ENCODE peak calls at places on chromosomes 7 and 10, in four cellular contexts. G is esophagus muscularis mucosa, P is tibial nerve, W is transverse colon. Y is an unnamed sample. For H3K27me3, the result is how much of the 10 kb centered on the place peaks cover.

GRCh38 chr10:3813267-3813666 is 28.3 kb upstream of the KLF6 start:
- DNase-seq in G (peak), P (no peak), W (no peak), Y (no peak)

GRCh38 chr7:138449580-138449979 is 10.5 kb upstream of the TRIM24 start:
- DNase-seq in G (peak), P (no peak), W (no peak), Y (no peak)

GRCh38 chr7:56493196-56493595 is 377.0 kb upstream of the NUPR2 start:
- DNase-seq in G (peak), P (no peak), W (no peak), Y (no peak)

GRCh38 chr10:78623577-78624215 is 445.1 kb upstream of the ZMIZ1 start:
- DNase-seq in G (no peak), P (no peak), W (peak), Y (no peak)

GRCh38 chr7:66047426-66047825 is 28.2 kb upstream of the ASL start:
- DNase-seq in G (no peak), P (no peak), W (no peak), Y (no peak)

GRCh38 chr10:84291389-84291788 is 37.0 kb upstream of the CCSER2 start:
- DNase-seq in G (no peak), P (no peak), W (no peak), Y (no peak)

GRCh38 chr10:109977382-109977806 is 30.4 kb upstream of the ADD3 start:
- DNase-seq in G (no peak), P (no peak), W (peak), Y (no peak)

GRCh38 chr7:92244803-92245486 is 769 bp downstream of the KRIT1 start:
- DNase-seq in G (no peak), P (no peak), W (no peak), Y (no peak)

GRCh38 chr10:92760609-92761008 is 70.9 kb downstream of the HHEX start:
- DNase-seq in G (no peak), P (no peak), W (no peak), Y (no peak)

GRCh38 chr7:13104128-13104527 is 416.7 kb downstream of the ARL4A start:
- DNase-seq in G (no peak), P (no peak), W (no peak), Y (no peak)

GRCh38 chr7:159119026-159119741 is 25.5 kb downstream of the VIPR2 start:
- DNase-seq in G (no peak), P (no peak), W (no peak), Y (no peak)

GRCh38 chr7:139043823-139044812 is 8.3 kb upstream of the ZC3HAV1L start:
- DNase-seq in G (no peak), P (no peak), W (peak), Y (no peak)

GRCh38 chr10:133451346-133451745 is 2.4 kb upstream of the SCART1 start:
- DNase-seq in G (no peak), P (no peak), W (no peak), Y (no peak)

GRCh38 chr10:58367049-58367448 is 18.2 kb upstream of the TFAM start:
- DNase-seq in G (no peak), P (no peak), W (no peak), Y (no peak)

GRCh38 chr10:130766071-130766470 is 545.5 kb downstream of the TCERG1L start:
- DNase-seq in G (no peak), P (no peak), W (no peak), Y (no peak)

GRCh38 chr10:116694253-116694926 is 48.0 kb downstream of the HSPA12A start:
- DNase-seq in G (no peak), P (no peak), W (no peak), Y (no peak)

GRCh38 chr7:25906003-25906402 is 246.0 kb upstream of the NFE2L3 start:
- DNase-seq in G (peak), P (no peak), W (no peak), Y (no peak)

GRCh38 chr7:2968176-2968575 is 75.5 kb downstream of the CARD11 start:
- DNase-seq in G (no peak), P (no peak), W (no peak), Y (no peak)

GRCh38 chr10:78658645-78659632 is 409.8 kb upstream of the ZMIZ1 start:
- DNase-seq in G (no peak), P (no peak), W (no peak), Y (no peak)

GRCh38 chr7:1425292-1426136 is 33.8 kb downstream of the MICALL2 start:
- DNase-seq in G (no peak), P (no peak), W (no peak), Y (no peak)

GRCh38 chr7:117319211-117319610 is 3.6 kb downstream of the WNT2 start:
- DNase-seq in G (no peak), P (no peak), W (no peak), Y (no peak)

GRCh38 chr10:26573674-26574073 is 123.8 kb upstream of the PDSS1 start:
- DNase-seq in G (no peak), P (no peak), W (peak), Y (no peak)

GRCh38 chr10:78861456-78862327 is 207.1 kb upstream of the ZMIZ1 start:
- DNase-seq in G (peak), P (no peak), W (no peak), Y (no peak)

GRCh38 chr10:63681965-63682704 is 160.9 kb downstream of the REEP3 start:
- DNase-seq in G (no peak), P (no peak), W (no peak), Y (peak)

GRCh38 chr7:90211391-90212148 is at the start of gene STEAP2:
- DNase-seq in G (peak), P (peak), W (peak), Y (peak)

GRCh38 chr10:11516419-11516721 is 95.1 kb downstream of the USP6NL start:
- DNase-seq in G (no peak), P (no peak), W (no peak), Y (no peak)

GRCh38 chr7:84372155-84372621 is 177.6 kb upstream of the SEMA3A start:
- DNase-seq in G (no peak), P (no peak), W (no peak), Y (no peak)

GRCh38 chr10:123392182-123392930 is 238.2 kb downstream of the BUB3 start:
- DNase-seq in G (no peak), P (no peak), W (no peak), Y (no peak)

GRCh38 chr10:117256910-117257309 is 16.0 kb downstream of the SLC18A2 start:
- DNase-seq in G (no peak), P (no peak), W (no peak), Y (no peak)

GRCh38 chr7:26291699-26292538 is at the start of gene SNX10:
- DNase-seq in G (no peak), P (no peak), W (peak), Y (no peak)

GRCh38 chr10:20088302-20088701 is 272.1 kb downstream of the PLXDC2 start:
- DNase-seq in G (no peak), P (no peak), W (no peak), Y (no peak)

GRCh38 chr10:110304394-110304779 is 333 bp downstream of the SMNDC1 start:
- DNase-seq in G (no peak), P (no peak), W (no peak), Y (no peak)

GRCh38 chr10:28215930-28216329 is 86.9 kb downstream of the MPP7 start:
- DNase-seq in G (no peak), P (no peak), W (peak), Y (no peak)

GRCh38 chr7:72152171-72153131 is 259.7 kb downstream of the CALN1 start:
- DNase-seq in G (peak), P (no peak), W (no peak), Y (no peak)

GRCh38 chr7:121372376-121373024 is 23.6 kb downstream of the FAM3C start:
- DNase-seq in G (no peak), P (no peak), W (no peak), Y (no peak)
- TF ChIP-seq EP300 in G (no peak), P (no peak), W (no peak), Y (no peak)

GRCh38 chr7:132930881-132931280 is 151.0 kb downstream of the CHCHD3 start:
- DNase-seq in G (no peak), P (no peak), W (no peak), Y (no peak)
- TF ChIP-seq CTCF in G (no peak), P (no peak), W (no peak), Y (no peak)

DNA sequence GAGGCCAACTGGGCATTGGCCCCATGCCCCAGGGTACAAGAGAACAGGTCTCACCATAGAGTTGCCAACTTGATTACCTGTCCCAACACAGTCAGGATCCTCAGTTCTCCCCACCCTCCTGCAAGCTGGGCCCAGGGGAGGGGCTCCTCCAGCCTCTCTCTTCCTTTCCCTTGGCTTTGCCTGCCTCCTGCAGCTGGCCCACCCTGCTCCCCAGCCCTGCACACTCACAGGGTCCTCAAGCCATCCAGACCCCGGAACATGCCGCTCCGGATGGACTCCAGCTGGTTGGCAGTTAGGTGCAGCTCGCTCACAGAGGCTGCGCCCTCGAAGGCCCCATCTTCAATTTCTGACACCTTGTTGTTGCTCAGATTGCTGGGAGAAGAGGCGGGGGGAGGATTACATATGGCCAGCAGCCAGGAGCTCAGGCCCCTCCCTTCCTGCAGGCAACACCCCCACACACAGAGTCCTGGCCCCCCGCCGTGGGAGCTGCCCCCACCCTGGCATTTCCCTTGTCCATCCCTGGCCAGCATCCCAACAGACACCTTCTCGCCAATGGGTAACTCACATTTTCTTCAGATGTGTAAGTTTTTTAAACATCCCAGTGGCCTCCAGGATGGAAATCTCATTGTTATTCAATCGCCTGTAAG is 139.2 kb downstream of the SLIT1 start:
- DNase-seq in G (no peak), P (no peak), W (no peak), Y (no peak)
- H3K27me3 ChIP-seq in G (under half), P (under half), W (under half), Y (under half)

GRCh38 chr7:22302951-22303423 is 54.0 kb downstream of the RAPGEF5 start:
- DNase-seq in G (no peak), P (no peak), W (no peak), Y (no peak)
- TF ChIP-seq EP300 in G (no peak), P (peak), W (no peak), Y (no peak)

Y was measured in ovary.